ENCODE peak calls at places on chromosomes 12 and 14, in five cellular contexts. C is HepG2, Z is K562, V is GM12878, U is SK-N-SH. A is an unnamed sample.
A peak's percentile ranks its signal among the peaks of the same experiment; 100 is the strongest.

GRCh38 chr12:101045486-101046474 is 164.3 kb downstream of the SLC5A8 start:
- DNase-seq in Z (no peak), U (no peak), V (no peak), C (no peak), A (no peak)

GRCh38 chr12:7503686-7504085 is at the start of gene CD163:
- DNase-seq in C (no peak), V (no peak), U (no peak), Z (no peak), A (no peak)

GRCh38 chr12:22318122-22318737 is 16.3 kb downstream of the ST8SIA1 start:
- DNase-seq in V (no peak), C (no peak), U (no peak), Z (no peak), A (no peak)

GRCh38 chr14:83556746-83557460 is 1973.0 kb upstream of the FLRT2 start:
- DNase-seq in C (no peak), V (no peak), Z (no peak), U (no peak), A (no peak)

GRCh38 chr12:93536111-93536765 is 36.2 kb upstream of the SOCS2 start:
- DNase-seq in Z (no peak), C (no peak), V (no peak), U (peak; percentile 19), A (no peak)

GRCh38 chr12:129081755-129082250 is 228.5 kb downstream of the GLT1D1 start:
- DNase-seq in U (no peak), Z (no peak), C (no peak), V (no peak), A (no peak)

GRCh38 chr12:80627773-80628172 is 79.7 kb upstream of the MYF6 start:
- DNase-seq in U (no peak), V (no peak), Z (no peak), C (no peak), A (no peak)

GRCh38 chr14:102371361-102371760 is 8.6 kb downstream of the TECPR2 start:
- DNase-seq in V (no peak), Z (no peak), U (no peak), C (no peak), A (no peak)

GRCh38 chr12:27589419-27589818 is 65.4 kb downstream of the PPFIBP1 start:
- DNase-seq in Z (no peak), C (no peak), V (no peak), U (no peak), A (no peak)

GRCh38 chr14:58947816-58948440 is 240.5 kb upstream of the DAAM1 start:
- DNase-seq in Z (no peak), C (no peak), V (no peak), U (no peak), A (no peak)

GRCh38 chr12:64744422-64745258 is 14.6 kb downstream of the GNS start:
- DNase-seq in U (no peak), V (no peak), C (peak; percentile 41), Z (no peak), A (no peak)

GRCh38 chr12:49137476-49137875 is 6.3 kb upstream of the TUBA1B start:
- DNase-seq in C (no peak), Z (no peak), U (no peak), V (no peak), A (no peak)

GRCh38 chr14:67285876-67286452 is 44.7 kb downstream of the PALS1 start:
- DNase-seq in C (peak; percentile 25), V (no peak), Z (peak; percentile 7), U (peak; percentile 29), A (no peak)

GRCh38 chr14:77409131-77409533 is 14.2 kb downstream of the NOXRED1 start:
- DNase-seq in Z (no peak), U (no peak), V (no peak), C (peak; percentile 41), A (no peak)

GRCh38 chr14:34043627-34044372 is 92.9 kb upstream of the EGLN3 start:
- DNase-seq in C (peak; percentile 99), Z (peak; percentile 61), U (no peak), V (peak; percentile 97), A (no peak)

GRCh38 chr12:130026608-130027176 is 122.9 kb upstream of the TMEM132D start:
- DNase-seq in V (no peak), C (peak; percentile 21), Z (peak; percentile 41), U (peak; percentile 67), A (no peak)

GRCh38 chr14:75222208-75222701 is 45.8 kb upstream of the TMED10 start:
- DNase-seq in Z (no peak), C (no peak), V (peak; percentile 53), U (no peak), A (peak; percentile 47)

GRCh38 chr12:47004634-47005033 is 74.8 kb upstream of the PCED1B start:
- DNase-seq in U (no peak), V (no peak), Z (no peak), C (no peak), A (no peak)

GRCh38 chr14:68807148-68807600 is 14.3 kb upstream of the ZFP36L1 start:
- DNase-seq in C (peak; percentile 58), Z (no peak), U (peak; percentile 71), V (no peak), A (peak; percentile 40)

GRCh38 chr12:113191236-113191635 is 5.7 kb downstream of the RITA1 start:
- DNase-seq in U (no peak), Z (peak; percentile 39), V (no peak), C (no peak), A (no peak)

GRCh38 chr14:95833429-95833828 is 43.2 kb upstream of the TUNAR start:
- DNase-seq in C (no peak), Z (no peak), U (peak; percentile 25), V (no peak), A (no peak)

GRCh38 chr14:22417914-22418313 is 171.1 kb downstream of the DAD1 start:
- DNase-seq in V (no peak), Z (peak; percentile 8), U (no peak), C (no peak), A (no peak)

GRCh38 chr12:10069099-10069498 is 29.7 kb downstream of the CLEC1A start:
- DNase-seq in Z (no peak), V (no peak), C (no peak), U (no peak), A (no peak)

GRCh38 chr12:47950856-47951468 is 12.4 kb upstream of the TMEM106C start:
- DNase-seq in Z (no peak), V (no peak), C (no peak), U (peak; percentile 63), A (no peak)

GRCh38 chr12:54991161-54991991 is 6.8 kb upstream of the TESPA1 start:
- DNase-seq in V (peak; percentile 56), U (no peak), Z (no peak), C (no peak), A (no peak)

GRCh38 chr12:52202361-52203078 is 10.7 kb upstream of the KRT80 start:
- DNase-seq in Z (no peak), C (no peak), U (no peak), V (no peak), A (no peak)
- TF ChIP-seq SIN3A in Z (no peak), C (no peak), U (no peak), V (no peak), A (no peak)

DNA sequence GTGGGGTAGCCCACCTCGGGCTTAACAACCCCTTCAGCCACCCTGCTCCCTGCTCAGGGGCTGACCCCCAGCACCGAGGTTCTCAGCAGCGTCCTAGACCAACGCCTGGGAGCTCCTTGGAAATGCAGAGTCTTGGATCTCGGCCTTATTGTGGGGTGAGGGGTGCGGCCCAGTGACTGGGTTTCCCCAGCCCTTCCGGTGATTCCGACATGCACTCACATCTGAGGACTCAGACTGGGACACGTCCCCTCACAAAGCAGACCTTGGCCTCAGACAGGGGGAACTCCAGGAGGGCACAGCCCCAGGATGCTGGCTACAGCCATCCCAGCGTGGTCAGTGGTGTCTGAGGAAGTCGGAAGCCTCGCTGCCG is 117.7 kb downstream of the RFLNA start:
- DNase-seq in Z (no peak), V (no peak), U (no peak), C (no peak), A (no peak)
- TF ChIP-seq USF2 in Z (no peak), V (no peak), U (no peak), C (no peak), A (no peak)

GRCh38 chr12:95102916-95103671 is 29.7 kb upstream of the NR2C1 start:
- DNase-seq in C (peak; percentile 18), U (no peak), V (peak; percentile 90), Z (no peak), A (no peak)
- TF ChIP-seq SIN3A in C (no peak), U (no peak), V (no peak), Z (no peak), A (no peak)

GRCh38 chr14:100147181-100147631 is 12.2 kb downstream of the DEGS2 start:
- DNase-seq in C (no peak), V (no peak), Z (no peak), U (peak; percentile 26), A (no peak)
- TF ChIP-seq USF2 in C (no peak), V (no peak), Z (no peak), U (no peak), A (no peak)

GRCh38 chr12:53733051-53733812 is 6.0 kb upstream of the CALCOCO1 start:
- DNase-seq in C (no peak), U (no peak), V (no peak), Z (no peak), A (no peak)
- TF ChIP-seq SIN3A in C (no peak), U (no peak), V (no peak), Z (no peak), A (no peak)

A was measured in H1.